ENCODE peak calls at places on chromosomes 1 and 21, in four cellular contexts. One of them, this sample, is unnamed. For H3K4me1 and H3K27me3, the result is how much of the 10 kb centered on the place peaks cover.

GRCh38 chr1:74652711-74653131 is 20.9 kb downstream of the ERICH3 start:
- DNase-seq in PC-3: peak
- DNase-seq in colonic mucosa: no peak
- DNase-seq in psoas muscle: no peak
- DNase-seq in this sample: no peak

GRCh38 chr1:2574350-2574749 is 12.2 kb upstream of the PRXL2B start:
- DNase-seq in colonic mucosa: no peak
- DNase-seq in PC-3: no peak
- DNase-seq in psoas muscle: no peak
- DNase-seq in this sample: no peak

GRCh38 chr1:109191377-109191776 is 22.3 kb upstream of the SARS1 start:
- DNase-seq in colonic mucosa: no peak
- DNase-seq in PC-3: no peak
- DNase-seq in psoas muscle: no peak
- DNase-seq in this sample: no peak

GRCh38 chr1:1428174-1428573 is 7.1 kb upstream of the ANKRD65 start:
- DNase-seq in colonic mucosa: no peak
- DNase-seq in PC-3: no peak
- DNase-seq in psoas muscle: no peak
- DNase-seq in this sample: no peak

GRCh38 chr1:218336353-218336752 is 8.8 kb upstream of the TGFB2 start:
- DNase-seq in psoas muscle: no peak
- DNase-seq in colonic mucosa: no peak
- DNase-seq in PC-3: no peak
- DNase-seq in this sample: no peak

GRCh38 chr1:202244841-202245261 is 51.3 kb downstream of the LGR6 start:
- DNase-seq in psoas muscle: no peak
- DNase-seq in colonic mucosa: no peak
- DNase-seq in PC-3: no peak
- DNase-seq in this sample: no peak

GRCh38 chr1:179883739-179884138 is 1.7 kb downstream of the TOR1AIP1 start:
- DNase-seq in PC-3: peak
- DNase-seq in psoas muscle: no peak
- DNase-seq in colonic mucosa: no peak
- DNase-seq in this sample: no peak

GRCh38 chr1:176066709-176067108 is 140.4 kb downstream of the COP1 start:
- DNase-seq in PC-3: no peak
- DNase-seq in psoas muscle: no peak
- DNase-seq in colonic mucosa: no peak
- DNase-seq in this sample: no peak

GRCh38 chr1:9687120-9687875 is 35.8 kb downstream of the PIK3CD start:
- DNase-seq in colonic mucosa: peak
- DNase-seq in PC-3: peak
- DNase-seq in psoas muscle: peak
- DNase-seq in this sample: peak

GRCh38 chr1:236009193-236009592 is 55.7 kb downstream of the NID1 start:
- DNase-seq in PC-3: no peak
- DNase-seq in psoas muscle: no peak
- DNase-seq in colonic mucosa: no peak
- DNase-seq in this sample: no peak

GRCh38 chr1:236516929-236517704 is 6.7 kb upstream of the LGALS8 start:
- DNase-seq in PC-3: peak
- DNase-seq in psoas muscle: no peak
- DNase-seq in colonic mucosa: peak
- DNase-seq in this sample: no peak

GRCh38 chr1:116122955-116123757 is 12.0 kb downstream of the MAB21L3 start:
- DNase-seq in colonic mucosa: peak
- DNase-seq in PC-3: peak
- DNase-seq in psoas muscle: no peak
- DNase-seq in this sample: peak

GRCh38 chr1:16266411-16267118 is 29.6 kb upstream of the CPLANE2 start:
- DNase-seq in PC-3: no peak
- DNase-seq in colonic mucosa: no peak
- DNase-seq in psoas muscle: no peak
- DNase-seq in this sample: no peak

GRCh38 chr1:213977486-213977842 is 10.3 kb upstream of the PROX1 start:
- DNase-seq in PC-3: no peak
- DNase-seq in psoas muscle: no peak
- DNase-seq in colonic mucosa: no peak
- DNase-seq in this sample: no peak

GRCh38 chr1:153174624-153175023 is 23.9 kb upstream of the SPRR2G start:
- DNase-seq in psoas muscle: no peak
- DNase-seq in colonic mucosa: no peak
- DNase-seq in PC-3: no peak
- DNase-seq in this sample: no peak

GRCh38 chr1:209768354-209768774 is 12.5 kb downstream of the TRAF3IP3 start:
- DNase-seq in PC-3: no peak
- DNase-seq in colonic mucosa: peak
- DNase-seq in psoas muscle: no peak
- DNase-seq in this sample: no peak

GRCh38 chr1:212401838-212402582 is 12.7 kb downstream of the PACC1 start:
- DNase-seq in colonic mucosa: no peak
- DNase-seq in psoas muscle: no peak
- DNase-seq in PC-3: peak
- DNase-seq in this sample: no peak

GRCh38 chr1:23394664-23395063 is 25.0 kb upstream of the ZNF436 start:
- DNase-seq in psoas muscle: peak
- DNase-seq in colonic mucosa: peak
- DNase-seq in PC-3: no peak
- DNase-seq in this sample: peak

GRCh38 chr1:221276911-221277310 is 397.7 kb downstream of the HLX start:
- DNase-seq in PC-3: peak
- DNase-seq in psoas muscle: no peak
- DNase-seq in colonic mucosa: no peak
- DNase-seq in this sample: no peak

GRCh38 chr1:49364676-49365075 is 588.0 kb upstream of the BEND5 start:
- DNase-seq in colonic mucosa: no peak
- DNase-seq in PC-3: peak
- DNase-seq in psoas muscle: no peak
- DNase-seq in this sample: no peak

GRCh38 chr1:216600730-216601426 is 122.4 kb downstream of the ESRRG start:
- DNase-seq in colonic mucosa: peak
- DNase-seq in PC-3: peak
- DNase-seq in psoas muscle: peak
- DNase-seq in this sample: peak

GRCh38 chr1:114558548-114558947 is 22.9 kb downstream of the BCAS2 start:
- DNase-seq in psoas muscle: no peak
- DNase-seq in colonic mucosa: no peak
- DNase-seq in PC-3: peak
- DNase-seq in this sample: no peak

GRCh38 chr1:68464891-68465290 is 15.1 kb upstream of the RPE65 start:
- DNase-seq in PC-3: no peak
- DNase-seq in colonic mucosa: no peak
- DNase-seq in psoas muscle: no peak
- DNase-seq in this sample: no peak

GRCh38 chr21:32520885-32521735 is 64.2 kb downstream of the TCP10L start:
- DNase-seq in colonic mucosa: peak
- DNase-seq in psoas muscle: peak
- DNase-seq in PC-3: peak
- DNase-seq in this sample: peak

GRCh38 chr21:34836103-34836932 is 167.5 kb downstream of the CLIC6 start:
- DNase-seq in psoas muscle: peak
- DNase-seq in colonic mucosa: no peak
- DNase-seq in PC-3: peak
- DNase-seq in this sample: peak

GRCh38 chr1:207423560-207424292 is 30.4 kb upstream of the CR2 start:
- DNase-seq in colonic mucosa: no peak
- DNase-seq in PC-3: peak
- DNase-seq in psoas muscle: no peak
- DNase-seq in this sample: no peak

DNA sequence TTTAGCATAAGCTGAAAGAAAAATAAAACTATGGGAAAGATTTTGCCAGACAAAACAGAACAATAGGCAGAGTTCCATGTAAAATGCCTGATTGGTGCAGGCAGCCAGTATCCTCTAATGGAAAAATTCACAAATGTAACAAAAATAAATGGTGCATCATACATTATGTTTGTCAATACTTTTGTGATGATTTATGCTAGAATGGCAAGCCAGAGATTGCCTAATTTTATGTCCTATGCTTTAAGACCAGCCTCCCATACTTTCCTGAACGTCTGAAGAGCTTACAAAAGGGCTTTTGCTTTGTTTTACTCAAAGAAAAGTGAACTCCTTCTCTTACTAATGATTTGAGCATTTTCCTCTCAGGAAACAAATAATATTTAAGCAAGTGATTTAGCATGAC is 81.5 kb upstream of the KCNJ15 start:
- DNase-seq in psoas muscle: no peak
- DNase-seq in PC-3: no peak
- DNase-seq in colonic mucosa: no peak
- DNase-seq in this sample: no peak
- H3K4me1 ChIP-seq in psoas muscle: under half
- H3K4me1 ChIP-seq in PC-3: under half
- H3K4me1 ChIP-seq in colonic mucosa: under half
- H3K4me1 ChIP-seq in this sample: under half

DNA sequence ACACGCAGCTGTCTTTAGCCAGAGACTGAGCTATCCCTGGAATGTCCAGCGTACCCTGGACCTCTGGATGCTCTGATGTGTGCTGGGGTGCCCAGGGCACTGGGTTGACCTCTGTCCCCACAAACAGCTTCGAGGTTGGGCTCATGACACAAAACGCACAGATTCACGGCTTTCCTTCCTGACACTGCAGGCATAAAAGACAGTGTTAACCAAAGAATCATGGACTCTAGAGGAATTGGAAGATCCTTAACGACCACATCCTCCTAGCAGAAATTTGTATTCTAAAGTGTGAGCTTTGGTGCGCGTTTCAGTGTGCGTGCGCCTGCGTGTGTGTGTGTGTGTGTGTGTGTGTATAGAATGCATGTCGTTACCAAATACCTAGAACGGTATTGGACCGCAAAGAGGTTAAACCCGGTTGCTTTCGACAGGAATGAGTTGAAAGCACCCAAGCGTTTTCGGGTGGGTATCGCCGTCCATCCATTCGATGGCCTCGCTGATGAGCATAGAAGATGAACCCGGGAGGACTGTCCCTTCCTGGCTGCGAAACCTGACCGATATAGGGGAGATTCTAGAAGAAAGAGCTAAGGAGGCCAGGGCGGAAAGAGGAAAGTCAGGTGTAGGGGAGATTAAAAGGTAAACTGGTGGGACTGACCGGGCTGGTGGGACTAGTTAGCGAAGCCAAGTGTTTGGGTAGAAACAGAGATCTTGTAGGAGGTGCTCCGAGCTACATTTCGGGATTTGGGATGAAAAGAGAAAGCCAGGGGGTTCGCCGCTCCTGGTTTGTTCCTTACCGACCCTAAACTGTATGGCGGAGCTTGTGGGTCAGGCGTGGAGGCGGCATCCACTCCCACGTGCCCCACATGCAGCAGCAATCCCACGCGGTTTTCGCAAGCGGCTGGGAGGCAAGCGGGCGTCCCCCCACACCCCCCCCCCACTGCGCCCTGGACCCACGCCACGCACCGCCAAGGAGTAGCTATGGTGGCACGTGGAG is 6.8 kb upstream of the LHX9 start:
- DNase-seq in colonic mucosa: no peak
- DNase-seq in psoas muscle: no peak
- DNase-seq in PC-3: no peak
- DNase-seq in this sample: no peak
- H3K27me3 ChIP-seq in colonic mucosa: half or more
- H3K27me3 ChIP-seq in psoas muscle: half or more
- H3K27me3 ChIP-seq in PC-3: under half
- H3K27me3 ChIP-seq in this sample: half or more

GRCh38 chr1:117589531-117589930 is 16.3 kb upstream of the TENT5C start:
- DNase-seq in PC-3: no peak
- DNase-seq in colonic mucosa: peak
- DNase-seq in psoas muscle: no peak
- DNase-seq in this sample: no peak

GRCh38 chr1:117591248-117591647 is 14.6 kb upstream of the TENT5C start:
- DNase-seq in colonic mucosa: peak
- DNase-seq in psoas muscle: no peak
- DNase-seq in PC-3: peak
- DNase-seq in this sample: peak

GRCh38 chr1:117587479-117588356 is 18.1 kb upstream of the TENT5C start:
- DNase-seq in colonic mucosa: no peak
- DNase-seq in psoas muscle: no peak
- DNase-seq in PC-3: no peak
- DNase-seq in this sample: peak

GRCh38 chr1:117592155-117592554 is 13.7 kb upstream of the TENT5C start:
- DNase-seq in colonic mucosa: peak
- DNase-seq in PC-3: no peak
- DNase-seq in psoas muscle: no peak
- DNase-seq in this sample: peak

DNA sequence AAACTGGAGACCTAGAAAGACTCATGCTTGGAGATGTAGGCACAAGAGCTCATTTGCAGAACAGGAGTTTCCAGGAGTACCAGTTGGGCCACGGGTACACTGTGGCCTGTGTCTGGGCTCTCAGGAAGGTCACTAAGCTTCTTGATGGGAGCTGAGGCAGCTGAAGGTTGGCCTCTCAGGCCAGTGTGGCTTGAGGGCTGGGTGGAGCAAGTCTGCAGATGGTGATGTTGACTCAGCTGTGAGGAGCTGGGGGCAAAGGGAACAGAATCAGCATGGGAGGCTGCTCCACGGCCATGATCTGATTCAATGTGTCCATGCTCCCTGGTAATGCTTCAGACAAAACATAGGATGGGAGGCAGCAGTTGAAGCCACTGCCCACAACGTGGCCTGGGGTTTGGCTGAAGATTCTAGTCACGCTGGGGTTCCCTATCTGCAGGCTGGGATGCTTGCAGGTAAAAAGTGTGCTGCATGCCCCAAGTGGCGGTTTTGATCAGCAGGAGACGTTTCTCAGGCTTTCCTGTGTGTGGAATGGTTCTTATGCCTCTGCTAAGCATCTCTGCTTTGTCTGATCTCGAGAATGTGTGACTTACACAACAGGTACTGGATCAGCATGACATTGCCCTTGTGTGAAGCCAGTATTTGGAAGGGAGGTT is 15.4 kb upstream of the TENT5C start:
- DNase-seq in PC-3: peak
- DNase-seq in psoas muscle: no peak
- DNase-seq in colonic mucosa: peak
- DNase-seq in this sample: peak
- TF ChIP-seq CTCF in PC-3: no peak
- TF ChIP-seq CTCF in psoas muscle: no peak
- TF ChIP-seq CTCF in colonic mucosa: no peak
- TF ChIP-seq CTCF in this sample: no peak

DNA sequence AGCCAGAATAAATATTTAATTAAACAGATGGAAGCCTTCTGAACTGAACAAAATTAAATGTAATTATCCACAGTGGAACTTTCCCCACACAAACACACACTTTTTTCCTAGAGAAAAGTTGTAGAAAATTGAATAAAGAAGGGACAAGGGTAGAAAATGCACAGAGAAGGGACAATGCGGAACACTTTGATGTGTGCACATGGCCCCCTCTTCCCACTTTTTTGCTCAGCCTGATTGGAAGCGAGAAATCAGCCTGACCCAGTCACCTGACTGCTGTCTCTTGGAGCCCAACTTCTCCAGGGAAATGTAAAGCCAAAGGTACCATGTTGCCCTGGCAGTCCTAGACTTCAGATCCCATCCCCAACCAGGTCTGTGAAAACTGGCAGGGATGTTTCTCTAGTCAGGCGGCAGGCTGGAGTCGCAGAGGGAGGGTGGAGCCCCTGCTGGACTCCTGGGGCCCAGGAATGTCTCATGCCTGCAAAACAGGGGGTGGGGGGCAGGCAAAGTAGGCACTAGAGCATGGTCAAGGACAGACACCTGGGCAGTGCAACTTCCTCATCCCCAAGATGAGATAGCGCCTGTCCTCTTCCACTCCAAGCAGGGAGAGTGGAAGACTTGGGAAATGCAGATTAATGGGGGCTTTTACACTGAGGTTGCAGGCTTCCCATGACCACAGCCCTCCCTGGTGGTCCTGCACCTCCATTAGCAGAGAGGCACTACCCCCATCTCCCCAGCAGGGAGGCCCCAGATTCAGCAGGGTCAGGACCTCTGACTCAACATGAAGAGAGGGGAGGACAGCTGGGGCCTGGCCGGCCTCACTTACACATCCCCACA is 2.8 kb downstream of the CERS2 start:
- DNase-seq in PC-3: no peak
- DNase-seq in psoas muscle: no peak
- DNase-seq in colonic mucosa: no peak
- DNase-seq in this sample: no peak
- H3K4me1 ChIP-seq in PC-3: under half
- H3K4me1 ChIP-seq in psoas muscle: under half
- H3K4me1 ChIP-seq in colonic mucosa: under half
- H3K4me1 ChIP-seq in this sample: under half